ENCODE peak calls at places on chromosomes 1 and 21, in seven cellular contexts. E is LoVo; Y is CD4-positive, alpha-beta memory T cell; U is NCI-H345; M is endothelial cell; B is A172; L is heart left ventricle. N is an unnamed sample.

GRCh38 chr1:40712405-40712944 is 21.0 kb downstream of the NFYC start:
- DNase-seq in E (no peak), L (no peak), M (no peak), B (no peak), U (peak), Y (no peak), N (peak)

GRCh38 chr1:159889821-159890252 is 10.1 kb downstream of the CFAP45 start:
- DNase-seq in M (no peak), Y (no peak), L (peak), E (peak), B (peak), U (no peak), N (no peak)

GRCh38 chr1:37723390-37724078 is 31.2 kb downstream of the CDCA8 start:
- DNase-seq in L (peak), U (no peak), Y (no peak), E (no peak), M (no peak), B (no peak), N (no peak)

GRCh38 chr1:65235867-65236805 is 73.2 kb upstream of the DNAJC6 start:
- DNase-seq in Y (peak), L (no peak), B (peak), E (no peak), U (peak), M (no peak), N (peak)

GRCh38 chr1:9078035-9078948 is 8.9 kb upstream of the SLC2A5 start:
- DNase-seq in Y (no peak), M (no peak), L (no peak), U (no peak), B (peak), E (peak), N (no peak)

GRCh38 chr1:204649756-204650155 is 35.8 kb downstream of the LRRN2 start:
- DNase-seq in L (no peak), E (no peak), Y (no peak), B (no peak), M (no peak), U (peak), N (peak)

GRCh38 chr1:55244476-55245109 is 29.4 kb upstream of the USP24 start:
- DNase-seq in U (no peak), M (no peak), E (no peak), L (no peak), Y (no peak), B (no peak), N (no peak)

GRCh38 chr1:46488343-46489168 is 1.1 kb upstream of the DMBX1 start:
- DNase-seq in B (no peak), Y (no peak), U (peak), L (no peak), M (no peak), E (no peak), N (no peak)

GRCh38 chr21:34243562-34243961 is 120.2 kb upstream of the KCNE2 start:
- DNase-seq in E (peak), L (peak), B (no peak), Y (no peak), M (peak), U (peak), N (peak)